ENCODE peak calls at places on chromosomes 1 and 21, in four cellular contexts. A is HFF-Myc, C is cardiac fibroblast, I is suprapubic skin. L is an unnamed sample.

GRCh38 chr1:94095112-94095637 is 25.8 kb downstream of the ABCA4 start:
- DNase-seq in I (peak; percentile 88), C (peak; percentile 96), A (peak; percentile 36), L (no peak)

GRCh38 chr1:224433041-224433670 is 1.4 kb downstream of the WDR26 start:
- DNase-seq in A (no peak), I (no peak), C (peak; percentile 27), L (no peak)

GRCh38 chr1:103025858-103026409 is 82.4 kb downstream of the COL11A1 start:
- DNase-seq in A (no peak), I (no peak), C (no peak), L (no peak)

GRCh38 chr1:92184632-92185031 is 33.1 kb upstream of the C1orf146 start:
- DNase-seq in C (peak; percentile 61), A (no peak), I (no peak), L (no peak)

GRCh38 chr1:198088360-198089071 is 68.3 kb upstream of the NEK7 start:
- DNase-seq in I (no peak), C (peak; percentile 84), A (no peak), L (peak; percentile 0)

GRCh38 chr1:245169391-245169790 is 14.6 kb downstream of the KIF26B start:
- DNase-seq in I (no peak), C (no peak), A (no peak), L (no peak)

GRCh38 chr1:77796695-77797405 is 17.4 kb downstream of the MIGA1 start:
- DNase-seq in A (no peak), I (no peak), C (no peak), L (no peak)

GRCh38 chr1:184822267-184822666 is 67.6 kb upstream of the EDEM3 start:
- DNase-seq in I (no peak), A (no peak), C (no peak), L (no peak)

GRCh38 chr1:110580244-110580643 is 25.9 kb downstream of the KCNA2 start:
- DNase-seq in A (no peak), I (no peak), C (no peak), L (no peak)

GRCh38 chr1:72282690-72283203 is 408 bp upstream of the NEGR1 start:
- DNase-seq in A (no peak), I (peak; percentile 87), C (peak; percentile 96), L (no peak)
- TF ChIP-seq CTCF in A (no peak), I (no peak), C (no peak), L (no peak)

GRCh38 chr1:37479255-37480124 is 5.1 kb downstream of the ZC3H12A start:
- DNase-seq in C (peak; percentile 81), A (peak; percentile 81), I (peak; percentile 93), L (peak; percentile 70)

GRCh38 chr1:37477946-37478345 is 3.6 kb downstream of the ZC3H12A start:
- DNase-seq in I (no peak), A (no peak), C (no peak), L (no peak)

GRCh38 chr1:37480125-37480466 is 5.7 kb downstream of the ZC3H12A start:
- DNase-seq in A (no peak), I (peak; percentile 78), C (no peak), L (no peak)

GRCh38 chr1:37478451-37478871 is 4.1 kb downstream of the ZC3H12A start:
- DNase-seq in I (peak; percentile 55), C (peak; percentile 24), A (no peak), L (no peak)

GRCh38 chr1:37478890-37479254 is 4.5 kb downstream of the ZC3H12A start:
- DNase-seq in C (peak; percentile 56), I (peak; percentile 58), A (no peak), L (no peak)
- H3K4me3 ChIP-seq in C (peak overlapping the region; percentile 21), I (peak overlapping the region; percentile 81), A (peak overlapping the region; percentile 80), L (peak overlapping the region; percentile 88)

GRCh38 chr1:32755098-32755809 is 52.7 kb upstream of the SYNC start:
- DNase-seq in C (no peak), I (no peak), A (no peak), L (no peak)

GRCh38 chr1:32753532-32754281 is 51.1 kb upstream of the SYNC start:
- DNase-seq in I (no peak), A (no peak), C (peak; percentile 66), L (no peak)

GRCh38 chr1:32757213-32757895 is 54.8 kb upstream of the SYNC start:
- DNase-seq in A (no peak), C (no peak), I (no peak), L (no peak)

GRCh38 chr1:32755810-32756159 is 53.2 kb upstream of the SYNC start:
- DNase-seq in A (no peak), C (no peak), I (no peak), L (no peak)

DNA sequence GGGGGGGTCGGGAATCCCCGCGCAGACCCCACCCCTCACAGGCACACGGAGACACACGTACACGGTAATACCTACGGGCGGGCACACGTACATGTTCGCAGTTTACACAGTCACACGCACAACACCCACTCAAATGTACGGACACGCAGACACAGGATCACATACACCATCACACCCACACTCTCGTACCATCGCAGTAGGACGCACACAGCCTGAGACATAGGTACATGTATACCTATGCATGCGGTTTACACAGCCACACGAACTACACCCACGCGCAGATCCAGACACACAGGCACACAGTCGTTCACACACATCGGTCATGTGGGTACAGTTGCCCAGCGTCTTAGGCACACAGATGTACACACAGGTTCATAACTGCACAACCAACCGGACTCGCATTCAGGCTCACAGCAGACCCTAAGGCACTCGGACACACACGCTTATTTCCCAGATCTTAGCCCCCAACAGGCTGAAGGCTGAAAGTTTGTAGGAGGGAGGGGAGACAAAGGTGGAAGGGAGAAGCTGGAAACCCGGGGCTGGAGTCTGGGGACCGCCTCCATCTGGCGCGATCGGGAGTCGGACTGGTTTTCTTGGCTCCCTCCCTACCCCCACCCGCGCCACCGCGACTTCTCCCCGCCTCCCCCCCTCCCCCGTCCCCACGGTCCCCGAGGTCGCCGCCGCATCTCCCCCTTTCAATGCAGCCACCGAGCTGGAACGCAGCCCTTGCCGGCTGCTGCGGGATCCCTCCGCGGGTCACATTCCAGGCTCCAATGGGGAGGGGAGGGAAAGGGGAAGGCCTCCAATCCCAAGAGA is 51.9 kb upstream of the SYNC start:
- DNase-seq in A (no peak), C (peak; percentile 23), I (no peak), L (no peak)
- TF ChIP-seq CTCF in A (no peak), C (no peak), I (no peak), L (no peak)

DNA sequence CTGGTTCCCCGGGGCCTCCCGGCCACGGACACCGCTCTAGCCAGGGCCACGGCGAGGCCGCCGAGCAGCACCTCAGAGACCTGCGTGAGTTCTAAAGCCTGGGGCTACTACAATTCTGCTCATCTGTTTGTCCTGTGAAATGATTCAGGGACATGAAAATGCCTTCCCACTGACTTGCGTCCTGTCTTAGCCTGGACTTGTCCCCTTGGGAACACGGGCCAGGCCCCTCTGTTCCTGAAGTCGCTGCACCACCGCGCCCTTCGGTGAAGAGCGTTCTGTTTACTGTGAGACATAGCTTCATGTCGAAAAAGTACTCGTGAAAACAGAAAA is 11.9 kb downstream of the YBEY start:
- DNase-seq in I (no peak), C (no peak), A (no peak), L (no peak)
- H3K4me3 ChIP-seq in I (peak overlapping the region; percentile 50), C (no peak overlapping the region), A (no peak overlapping the region), L (no peak overlapping the region)

GRCh38 chr1:200558866-200559459 is 61.6 kb downstream of the KIF14 start:
- DNase-seq in C (peak; percentile 72), A (peak; percentile 38), I (no peak), L (no peak)

GRCh38 chr1:200561856-200562214 is 58.7 kb downstream of the KIF14 start:
- DNase-seq in I (no peak), A (no peak), C (no peak), L (no peak)

GRCh38 chr1:200550367-200550766 is 70.2 kb downstream of the KIF14 start:
- DNase-seq in I (no peak), C (no peak), A (no peak), L (no peak)

GRCh38 chr1:200556005-200556404 is 64.5 kb downstream of the KIF14 start:
- DNase-seq in I (no peak), C (no peak), A (no peak), L (no peak)
- TF ChIP-seq CTCF in I (no peak), C (no peak), A (no peak), L (no peak)

DNA sequence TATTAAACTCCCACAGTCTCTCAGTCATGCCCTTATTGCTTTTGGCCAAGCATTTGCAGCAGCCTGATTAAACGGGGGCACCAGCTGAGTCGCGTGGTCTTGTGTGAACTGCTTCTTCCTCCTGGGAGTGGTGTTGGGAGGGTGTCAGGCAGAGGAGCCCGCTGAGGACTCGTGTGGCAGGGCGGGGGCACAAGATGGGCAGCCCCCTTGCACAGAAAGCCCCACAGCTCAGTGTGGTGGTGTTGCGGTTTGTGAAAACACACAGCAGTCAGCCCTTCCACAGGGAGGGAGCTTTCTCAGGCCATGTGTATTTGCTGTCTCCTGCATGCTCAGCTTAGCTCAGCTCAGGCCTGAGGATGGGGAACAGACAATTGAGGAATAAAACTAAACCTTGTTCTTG is 22.4 kb downstream of the PEX14 start:
- DNase-seq in A (no peak), I (no peak), C (no peak), L (no peak)
- H3K4me3 ChIP-seq in A (no peak overlapping the region), I (no peak overlapping the region), C (no peak overlapping the region), L (no peak overlapping the region)

GRCh38 chr1:167791281-167792209 is 69.8 kb downstream of the MPZL1 start:
- DNase-seq in C (peak; percentile 92), I (no peak), A (no peak), L (no peak)
- TF ChIP-seq CTCF in C (peak; percentile 21), I (no peak), A (no peak), L (no peak)

DNA sequence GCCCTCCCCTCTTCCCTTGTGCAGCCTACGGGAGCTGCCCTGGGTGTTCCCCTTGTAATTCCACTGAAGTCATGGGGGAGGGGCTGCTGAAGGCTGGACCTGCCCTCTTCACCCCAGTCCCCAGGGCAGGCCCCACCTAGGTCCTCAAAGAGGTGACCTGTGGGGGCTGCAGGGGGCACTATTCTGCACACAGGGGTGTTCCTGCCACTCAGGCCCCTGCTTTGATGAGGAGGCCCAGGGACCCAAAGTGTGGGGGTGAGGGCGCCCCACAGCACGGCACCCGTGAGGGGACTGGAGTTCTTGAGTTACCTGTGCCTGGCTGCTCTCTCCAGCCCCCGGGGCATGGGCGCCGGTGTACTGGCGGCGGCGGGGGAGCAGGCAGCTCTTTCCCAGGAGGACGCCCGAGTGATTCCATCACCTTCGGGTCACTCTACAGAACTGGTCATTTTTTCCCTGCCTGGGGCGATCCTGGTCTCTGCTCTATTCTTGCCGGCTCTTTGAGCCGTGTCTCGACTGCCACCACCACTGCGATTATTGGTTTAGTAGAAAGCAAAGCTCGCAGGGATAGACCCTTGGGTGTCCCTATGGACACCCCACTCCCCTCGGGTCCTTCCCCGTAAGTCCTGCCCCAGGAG is 6.9 kb upstream of the PRDM16 start:
- DNase-seq in A (no peak), C (no peak), I (peak; percentile 59), L (no peak)
- H3K4me3 ChIP-seq in A (no peak overlapping the region), C (no peak overlapping the region), I (no peak overlapping the region), L (no peak overlapping the region)

DNA sequence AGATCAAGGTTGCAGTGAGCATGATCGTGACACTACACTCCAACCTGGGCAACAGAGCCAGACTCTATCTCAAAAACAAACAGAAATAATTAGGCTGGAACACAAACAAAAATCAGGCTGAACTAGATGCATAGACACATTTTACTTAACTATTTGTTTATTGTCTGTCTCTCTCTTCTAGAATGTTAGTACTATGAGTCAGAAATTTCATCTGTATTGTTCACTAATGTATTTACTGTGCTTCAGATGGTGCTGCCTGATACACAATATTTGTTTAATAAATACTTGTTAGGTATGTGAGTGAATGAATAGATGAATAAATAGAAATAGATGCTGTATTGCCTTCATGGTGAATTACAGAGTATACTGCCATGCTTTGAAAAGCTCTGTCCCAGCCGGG is 6.0 kb upstream of the LIN28A start:
- DNase-seq in I (no peak), C (no peak), A (no peak), L (no peak)
- TF ChIP-seq CTCF in I (no peak), C (no peak), A (no peak), L (no peak)